ENCODE peak calls at places on chromosomes 13 and 19, in five cellular contexts. K is cardiac muscle cell, L is upper lobe of right lung, N is pancreas, Z is mammary epithelial cell. G is an unnamed sample. For H3K4me1, the result is how much of the 10 kb centered on the place peaks cover.

GRCh38 chr19:2546128-2547032 is 70.5 kb downstream of the GADD45B start:
- DNase-seq in L (peak), K (peak), Z (no peak), N (peak), G (no peak)

GRCh38 chr13:43787518-43787891 is 733 bp upstream of the ENOX1 start:
- DNase-seq in N (no peak), L (no peak), Z (no peak), K (no peak), G (no peak)

GRCh38 chr19:55477905-55478304 is 1.5 kb downstream of the ZNF628 start:
- DNase-seq in Z (no peak), L (no peak), N (no peak), K (no peak), G (no peak)

GRCh38 chr13:97653741-97654140 is 219.8 kb downstream of the RAP2A start:
- DNase-seq in N (no peak), K (peak), L (no peak), Z (peak), G (peak)

GRCh38 chr19:32652893-32653625 is 21.9 kb downstream of the ANKRD27 start:
- DNase-seq in L (peak), K (peak), Z (no peak), N (peak), G (no peak)

GRCh38 chr19:5687360-5688198 is 2.5 kb upstream of the RPL36 start:
- DNase-seq in K (no peak), Z (no peak), L (peak), N (peak), G (no peak)

GRCh38 chr13:96772426-96772825 is 221.8 kb downstream of the OXGR1 start:
- DNase-seq in Z (no peak), L (no peak), N (no peak), K (no peak), G (no peak)

GRCh38 chr13:64130600-64130999 is 2715.0 kb upstream of the PCDH20 start:
- DNase-seq in L (peak), N (no peak), Z (no peak), K (peak), G (no peak)

GRCh38 chr19:2270157-2270571 is 11.8 kb downstream of the PEAK3 start:
- DNase-seq in N (peak), L (peak), Z (no peak), K (no peak), G (peak)

GRCh38 chr13:69604698-69605097 is 502.9 kb upstream of the ATXN8OS start:
- DNase-seq in K (no peak), L (no peak), Z (no peak), N (no peak), G (no peak)

GRCh38 chr13:80718970-80719369 is 378.0 kb upstream of the SPRY2 start:
- DNase-seq in N (no peak), K (no peak), L (no peak), Z (no peak), G (no peak)

GRCh38 chr13:24168392-24168750 is 7.9 kb downstream of the SPATA13 start:
- DNase-seq in L (no peak), Z (no peak), K (no peak), N (no peak), G (no peak)

GRCh38 chr19:55652311-55653078 is 2.3 kb upstream of the U2AF2 start:
- DNase-seq in Z (no peak), N (no peak), K (no peak), L (no peak), G (no peak)

GRCh38 chr13:51523082-51523518 is 61.2 kb upstream of the WDFY2 start:
- DNase-seq in K (peak), Z (peak), N (no peak), L (no peak), G (peak)

GRCh38 chr19:51531349-51532315 is at the start of gene SIGLEC6:
- DNase-seq in N (no peak), Z (no peak), L (peak), K (no peak), G (no peak)

GRCh38 chr19:3234800-3235199 is 10.3 kb downstream of the CELF5 start:
- DNase-seq in L (no peak), K (no peak), Z (no peak), N (no peak), G (no peak)

GRCh38 chr19:33722456-33723239 is 74.0 kb upstream of the KCTD15 start:
- DNase-seq in L (peak), K (no peak), N (no peak), Z (no peak), G (no peak)

GRCh38 chr19:12841094-12841493 is 2.8 kb downstream of the MAST1 start:
- DNase-seq in K (peak), Z (no peak), N (peak), L (peak), G (peak)

GRCh38 chr19:2600914-2601870 is 101.3 kb downstream of the GNG7 start:
- DNase-seq in Z (no peak), N (no peak), L (peak), K (no peak), G (no peak)

GRCh38 chr19:33125929-33126388 is 6.0 kb upstream of the WDR88 start:
- DNase-seq in K (peak), N (no peak), Z (peak), L (peak), G (peak)

GRCh38 chr13:22278336-22278929 is 607.6 kb downstream of the FGF9 start:
- DNase-seq in K (peak), L (no peak), Z (peak), N (peak), G (no peak)

GRCh38 chr13:23584275-23584674 is 14.1 kb downstream of the TNFRSF19 start:
- DNase-seq in Z (no peak), L (no peak), K (no peak), N (no peak), G (no peak)

GRCh38 chr13:42594577-42595571 is 20.9 kb downstream of the TNFSF11 start:
- DNase-seq in K (peak), Z (peak), L (no peak), N (no peak), G (peak)

GRCh38 chr19:10502524-10503001 is 593 bp downstream of the KEAP1 start:
- DNase-seq in N (peak), L (peak), K (peak), Z (peak), G (peak)

GRCh38 chr13:20964904-20965303 is 62.4 kb upstream of the XPO4 start:
- DNase-seq in Z (no peak), N (no peak), L (no peak), K (peak), G (peak)

GRCh38 chr13:67299731-67300130 is 69.6 kb upstream of the PCDH9 start:
- DNase-seq in L (no peak), Z (peak), K (peak), N (no peak), G (no peak)

GRCh38 chr13:114241918-114242317 is 7.2 kb downstream of the CDC16 start:
- DNase-seq in N (no peak), L (no peak), K (no peak), Z (no peak), G (no peak)

GRCh38 chr19:37986048-37986750 is 79.2 kb downstream of the SIPA1L3 start:
- DNase-seq in N (no peak), K (no peak), Z (no peak), L (no peak), G (no peak)

GRCh38 chr19:17457621-17458020 is 3.1 kb downstream of the NXNL1 start:
- DNase-seq in L (no peak), Z (no peak), N (no peak), K (no peak), G (no peak)

GRCh38 chr13:110438776-110439175 is 122.7 kb downstream of the RAB20 start:
- DNase-seq in Z (no peak), L (no peak), N (no peak), K (no peak), G (no peak)

GRCh38 chr19:34484328-34484727 is 2.8 kb downstream of the WTIP start:
- DNase-seq in N (peak), Z (no peak), L (peak), K (no peak), G (no peak)

GRCh38 chr13:102645701-102646100 is 48.9 kb downstream of the TPP2 start:
- DNase-seq in N (no peak), L (no peak), K (no peak), Z (no peak), G (no peak)

GRCh38 chr19:49677232-49677881 is at the start of gene PRMT1:
- DNase-seq in L (peak), Z (no peak), N (peak), K (no peak), G (peak)

GRCh38 chr13:46146898-46147297 is 35.1 kb downstream of the LCP1 start:
- DNase-seq in L (no peak), Z (peak), K (peak), N (no peak), G (no peak)

GRCh38 chr13:26061947-26062346 is 10.1 kb upstream of the SHISA2 start:
- DNase-seq in L (no peak), Z (peak), K (peak), N (no peak), G (peak)

GRCh38 chr13:99215466-99215865 is 14.8 kb downstream of the UBAC2 start:
- DNase-seq in Z (no peak), K (no peak), L (no peak), N (no peak), G (no peak)

GRCh38 chr13:99211421-99212035 is 10.9 kb downstream of the UBAC2 start:
- DNase-seq in Z (no peak), L (no peak), N (no peak), K (no peak), G (no peak)

GRCh38 chr13:99214232-99214631 is 13.6 kb downstream of the UBAC2 start:
- DNase-seq in Z (peak), K (no peak), L (no peak), N (no peak), G (no peak)

GRCh38 chr13:99217461-99218101 is 16.9 kb downstream of the UBAC2 start:
- DNase-seq in K (no peak), L (no peak), N (no peak), Z (no peak), G (no peak)

GRCh38 chr13:99214691-99215090 is 14.0 kb downstream of the UBAC2 start:
- DNase-seq in K (no peak), N (no peak), L (no peak), Z (no peak), G (no peak)
- H3K4me1 ChIP-seq in K (under half), N (under half), L (under half), Z (under half), G (under half)

GRCh38 chr19:15296353-15296752 is 36.0 kb downstream of the BRD4 start:
- DNase-seq in Z (no peak), N (no peak), K (no peak), L (peak), G (no peak)
- H3K4me1 ChIP-seq in Z (half or more), N (under half), K (half or more), L (half or more), G (half or more)

GRCh38 chr19:7340959-7341837 is 7.5 kb upstream of the ARHGEF18 start:
- DNase-seq in N (peak), Z (peak), K (peak), L (peak), G (peak)
- H3K4me1 ChIP-seq in N (under half), Z (under half), K (under half), L (under half), G (under half)

GRCh38 chr19:4538601-4538954 is 1.3 kb downstream of the LRG1 start:
- DNase-seq in L (no peak), N (no peak), K (no peak), Z (no peak), G (no peak)
- H3K4me1 ChIP-seq in L (under half), N (under half), K (under half), Z (under half), G (under half)

DNA sequence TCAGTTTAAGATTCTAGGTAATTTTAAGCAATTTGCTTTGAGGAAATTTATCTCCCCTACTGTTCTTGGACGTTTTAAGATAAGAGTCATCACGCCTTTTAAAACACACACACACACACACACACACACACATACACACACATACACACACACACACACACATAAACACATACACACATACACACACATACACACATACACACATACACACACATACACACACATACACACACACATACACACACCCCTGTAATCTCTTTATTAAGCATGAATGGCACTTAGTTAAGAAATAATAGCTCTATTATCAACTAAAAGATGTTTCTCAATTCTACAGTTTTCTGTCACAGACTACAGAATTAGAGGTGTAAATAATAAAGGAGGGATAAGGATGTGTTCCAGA is 49.2 kb downstream of the EFNB2 start:
- DNase-seq in N (no peak), Z (no peak), K (no peak), L (no peak), G (no peak)
- H3K4me1 ChIP-seq in N (under half), Z (under half), K (under half), L (under half), G (under half)

DNA sequence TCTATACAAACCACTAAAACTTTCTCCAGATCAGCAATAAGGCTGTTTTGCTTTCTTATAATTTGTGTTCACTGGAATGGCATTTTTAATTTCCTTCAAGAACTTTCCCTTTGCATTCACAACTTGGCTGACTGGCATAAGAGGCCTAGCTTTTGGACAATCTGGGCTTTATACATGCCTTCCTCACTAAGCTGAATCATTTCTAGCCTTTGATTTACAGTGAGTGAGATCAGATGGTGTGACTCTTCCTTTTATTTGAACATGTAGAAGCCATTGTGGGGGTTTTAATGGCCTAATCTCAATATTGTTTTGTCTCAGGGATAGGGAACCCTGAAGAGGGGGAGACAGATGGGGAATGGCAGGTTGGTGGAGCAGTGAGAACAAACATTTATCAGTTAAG is 82.7 kb downstream of the FOXO1 start:
- DNase-seq in N (no peak), L (no peak), Z (peak), K (no peak), G (no peak)
- H3K4me1 ChIP-seq in N (under half), L (under half), Z (under half), K (under half), G (under half)

GRCh38 chr19:45448887-45449299 is 18.9 kb upstream of the FOSB start:
- DNase-seq in L (no peak), K (peak), Z (peak), N (no peak), G (no peak)

GRCh38 chr19:45446944-45447343 is 20.9 kb upstream of the FOSB start:
- DNase-seq in N (no peak), K (no peak), L (no peak), Z (peak), G (no peak)

GRCh38 chr19:45450042-45450380 is 17.8 kb upstream of the FOSB start:
- DNase-seq in K (no peak), N (no peak), Z (no peak), L (no peak), G (no peak)

GRCh38 chr19:45446295-45446694 is 21.5 kb upstream of the FOSB start:
- DNase-seq in K (peak), N (no peak), L (no peak), Z (peak), G (peak)

DNA sequence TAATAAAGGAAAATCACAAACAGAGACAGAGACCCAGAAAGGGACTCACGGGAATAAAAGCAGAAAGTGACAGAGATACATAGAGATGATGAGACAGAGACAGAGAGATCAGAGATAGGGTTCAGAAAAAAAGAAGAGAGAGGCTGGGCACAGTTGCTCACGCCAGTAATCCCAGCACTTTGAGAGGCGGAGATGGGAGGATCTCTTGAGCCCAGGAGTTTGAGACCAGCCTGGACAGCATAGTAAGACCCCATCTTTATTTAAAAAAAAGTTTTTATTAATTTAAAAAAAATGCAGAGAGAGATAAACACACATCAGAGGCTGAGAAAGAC is 19.4 kb upstream of the FOSB start:
- DNase-seq in N (no peak), Z (no peak), K (no peak), L (no peak), G (no peak)
- H3K4me1 ChIP-seq in N (under half), Z (half or more), K (under half), L (under half), G (under half)